ENCODE peak calls at places on chromosomes 16 and 17, in nine cellular contexts. M is GM23338, Q is lower leg skin, R is cardiac muscle cell, V is transverse colon, J is mucosa of descending colon, O is prostate gland, P is AG10803, L is esophagus muscularis mucosa. E is an unnamed sample.

GRCh38 chr16:2728034-2728433 is 8.0 kb upstream of the PRSS27 start:
- DNase-seq in M (no peak), Q (no peak), O (no peak), R (no peak), J (no peak), L (no peak), V (no peak), P (no peak), E (no peak)

GRCh38 chr17:50290074-50290702 is 15.9 kb downstream of the TMEM92 start:
- DNase-seq in L (peak), O (peak), J (peak), P (peak), M (no peak), V (peak), Q (peak), R (no peak), E (no peak)

GRCh38 chr17:82041139-82041814 is 3.8 kb upstream of the DCXR start:
- DNase-seq in P (no peak), R (no peak), J (no peak), M (no peak), O (no peak), L (no peak), V (no peak), Q (no peak), E (no peak)

GRCh38 chr16:51155901-51156810 is 5.1 kb upstream of the SALL1 start:
- DNase-seq in Q (no peak), L (no peak), J (no peak), M (peak), O (no peak), P (peak), R (peak), V (no peak), E (peak)

GRCh38 chr17:7217113-7217987 is 2.3 kb downstream of the DLG4 start:
- DNase-seq in R (peak), O (no peak), Q (no peak), V (peak), L (no peak), M (peak), P (peak), J (peak), E (peak)

GRCh38 chr16:57141822-57142631 is 43.8 kb downstream of the PSME3IP1 start:
- DNase-seq in L (no peak), O (no peak), P (no peak), J (no peak), R (no peak), V (no peak), M (no peak), Q (no peak), E (no peak)

GRCh38 chr16:69019811-69020210 is 85.6 kb upstream of the HAS3 start:
- DNase-seq in P (no peak), M (no peak), R (no peak), O (no peak), Q (no peak), J (no peak), V (no peak), L (no peak), E (no peak)

GRCh38 chr17:41026668-41027471 is at the start of gene KRTAP1-5:
- DNase-seq in O (no peak), P (peak), J (no peak), L (no peak), Q (no peak), V (no peak), R (no peak), M (no peak), E (no peak)

GRCh38 chr17:80419255-80419654 is 4.3 kb downstream of the ENDOV start:
- DNase-seq in Q (no peak), R (no peak), P (no peak), V (no peak), L (no peak), M (no peak), O (no peak), J (no peak), E (no peak)

GRCh38 chr17:78227455-78227916 is 3.9 kb upstream of the TMEM235 start:
- DNase-seq in R (no peak), O (no peak), Q (no peak), M (no peak), V (no peak), L (no peak), J (no peak), P (no peak), E (no peak)

GRCh38 chr17:17235212-17236174 is 1.5 kb downstream of the FLCN start:
- DNase-seq in M (no peak), L (no peak), O (no peak), P (peak), R (peak), V (no peak), Q (no peak), J (no peak), E (no peak)

GRCh38 chr16:19177111-19177747 is 9.2 kb downstream of the SYT17 start:
- DNase-seq in M (peak), L (no peak), J (no peak), V (no peak), P (no peak), Q (no peak), R (no peak), O (no peak), E (no peak)

GRCh38 chr16:27318399-27319256 is 4.9 kb downstream of the IL4R start:
- DNase-seq in L (no peak), J (peak), R (peak), V (peak), M (no peak), O (no peak), Q (peak), P (peak), E (no peak)

DNA sequence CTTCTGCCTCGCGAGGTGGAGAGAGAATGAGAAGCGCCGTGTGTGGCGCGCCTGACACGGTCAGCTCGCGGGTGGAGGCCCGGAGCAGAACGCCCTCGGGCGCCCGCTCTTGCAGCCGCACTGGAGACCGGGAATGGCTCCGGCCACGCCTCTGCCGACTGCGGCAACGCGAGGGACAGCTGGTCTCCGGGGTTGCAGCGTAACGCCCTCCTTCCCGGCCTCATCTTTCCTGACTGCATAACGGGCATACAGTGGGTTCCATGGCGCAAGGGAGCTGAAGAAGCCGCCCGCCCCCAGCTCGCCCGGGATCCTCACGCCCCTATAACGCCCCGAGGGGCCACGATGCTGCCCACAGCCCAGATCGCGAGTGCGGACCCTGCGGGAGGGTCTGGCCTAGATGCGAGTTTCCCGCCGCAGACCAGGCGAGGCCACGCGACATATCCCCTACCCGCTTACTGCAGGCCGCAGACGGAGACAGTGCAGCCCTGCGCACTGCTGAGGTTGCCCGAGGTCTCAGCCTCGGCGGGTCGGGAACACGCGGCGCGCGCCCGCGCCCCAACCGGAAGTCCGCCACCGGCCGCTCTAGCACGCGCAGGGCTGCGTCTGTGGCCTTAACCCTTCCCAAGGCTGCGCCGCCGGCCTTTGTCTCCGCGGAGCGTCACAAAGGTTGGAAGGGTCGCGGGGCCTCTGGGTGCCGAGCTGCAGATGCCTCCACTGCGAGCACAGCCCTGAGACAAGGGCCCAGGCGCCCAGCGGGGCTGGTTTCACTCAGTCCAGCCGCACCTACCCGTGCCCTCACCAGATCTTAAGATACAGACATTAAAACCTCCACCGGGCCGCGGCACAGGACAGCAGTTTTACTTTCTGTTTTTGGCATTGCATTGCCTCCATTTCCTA is 18.8 kb downstream of the BCL7C start:
- DNase-seq in J (peak), R (peak), O (peak), V (peak), Q (peak), M (peak), L (peak), P (peak), E (peak)
- TF ChIP-seq CTCF in J (no peak), R (no peak), O (no peak), V (no peak), Q (peak), M (no peak), L (no peak), P (no peak), E (no peak)

DNA sequence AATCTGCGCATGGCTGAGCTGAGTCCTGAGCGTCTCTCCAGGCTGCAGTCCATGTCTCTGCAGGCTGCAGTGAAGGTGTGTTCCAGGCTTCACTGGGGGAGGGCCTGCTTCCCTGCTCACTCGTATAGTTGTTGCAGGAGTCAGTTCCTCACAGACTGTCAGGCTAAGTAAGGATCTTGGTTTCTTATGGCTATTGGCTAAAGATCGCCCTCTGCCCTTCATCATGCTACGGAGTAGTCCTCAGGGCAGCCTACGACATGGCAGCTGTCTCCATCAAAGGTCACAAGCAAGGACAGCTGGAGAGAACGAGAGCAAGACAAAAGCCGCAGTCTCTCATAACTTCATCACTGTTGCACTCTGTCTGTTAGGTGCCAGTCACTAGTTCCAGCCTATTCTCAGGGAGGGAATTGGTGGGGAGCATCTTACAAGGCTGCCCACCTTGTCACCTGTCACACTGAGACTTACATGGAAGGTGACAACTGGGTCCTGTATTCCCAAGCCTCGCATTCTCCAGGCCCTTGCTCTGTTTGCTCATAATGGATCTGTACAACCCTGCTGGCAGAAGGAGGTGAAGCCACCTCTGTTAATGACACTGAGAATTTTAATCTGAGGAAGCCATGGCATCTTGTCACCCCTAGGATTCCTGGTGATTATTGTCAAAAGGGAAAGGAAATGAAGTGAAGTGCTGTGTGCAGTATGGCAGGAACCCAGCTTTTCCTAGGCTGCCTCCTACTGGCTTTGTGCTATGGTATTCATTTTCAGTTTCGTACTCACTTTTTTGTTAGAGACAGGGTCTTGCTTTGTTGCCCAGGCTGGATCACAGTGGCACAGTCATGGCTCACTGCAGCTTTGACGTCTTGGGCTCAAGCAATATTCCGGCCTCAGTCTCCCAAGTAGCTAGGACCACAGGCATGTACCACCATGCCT is 43.4 kb downstream of the MFSD11 start:
- DNase-seq in V (no peak), L (no peak), O (no peak), Q (no peak), P (no peak), R (peak), M (peak), J (no peak), E (no peak)
- TF ChIP-seq CTCF in V (no peak), L (no peak), O (no peak), Q (no peak), P (no peak), R (no peak), M (peak), J (no peak), E (no peak)

GRCh38 chr17:71830916-71831315 is 289.9 kb upstream of the SOX9 start:
- DNase-seq in J (no peak), M (peak), L (no peak), R (peak), Q (no peak), O (no peak), V (no peak), P (no peak), E (peak)
- TF ChIP-seq CTCF in J (no peak), M (peak), L (no peak), R (no peak), Q (no peak), O (no peak), V (no peak), P (no peak), E (no peak)

DNA sequence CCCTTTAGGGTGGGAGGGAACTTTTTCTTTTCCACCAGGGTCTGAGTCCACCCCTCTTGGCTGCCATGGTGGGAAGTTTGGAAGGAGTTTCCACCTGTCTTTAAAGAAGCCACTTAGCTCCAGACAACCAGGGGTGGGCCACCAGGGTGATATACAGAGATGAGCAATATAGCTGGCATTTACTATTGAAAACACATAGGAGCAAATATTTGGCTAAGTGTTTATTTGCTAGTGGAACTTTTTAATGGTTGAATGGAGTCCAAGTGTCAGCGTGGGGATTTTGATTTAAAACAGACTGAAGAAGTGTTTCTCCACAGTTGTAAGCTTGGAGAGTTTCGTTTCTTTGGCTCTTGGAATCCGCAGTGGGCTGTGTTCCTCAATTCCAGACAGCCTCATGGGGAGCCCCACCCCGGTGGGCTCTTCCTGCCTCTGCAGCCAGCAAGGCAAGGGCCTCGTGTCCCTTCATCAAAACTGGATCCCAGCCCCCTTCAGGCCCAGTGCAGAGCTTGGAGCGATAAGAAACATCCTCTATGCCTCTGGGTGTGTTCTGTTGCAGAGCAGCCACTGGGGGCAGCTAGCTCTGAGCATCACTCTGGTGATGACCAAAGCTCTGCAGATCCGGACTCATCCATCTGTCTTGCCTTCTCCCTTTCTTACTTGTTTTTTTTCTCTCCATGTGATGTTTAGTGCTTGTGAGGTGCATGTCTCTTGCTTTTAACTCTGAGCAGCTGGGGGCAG is 36.1 kb downstream of the NOG start:
- DNase-seq in J (no peak), P (peak), M (peak), O (no peak), V (no peak), L (no peak), Q (no peak), R (peak), E (peak)
- TF ChIP-seq CTCF in J (no peak), P (peak), M (peak), O (no peak), V (peak), L (no peak), Q (no peak), R (peak), E (peak)

DNA sequence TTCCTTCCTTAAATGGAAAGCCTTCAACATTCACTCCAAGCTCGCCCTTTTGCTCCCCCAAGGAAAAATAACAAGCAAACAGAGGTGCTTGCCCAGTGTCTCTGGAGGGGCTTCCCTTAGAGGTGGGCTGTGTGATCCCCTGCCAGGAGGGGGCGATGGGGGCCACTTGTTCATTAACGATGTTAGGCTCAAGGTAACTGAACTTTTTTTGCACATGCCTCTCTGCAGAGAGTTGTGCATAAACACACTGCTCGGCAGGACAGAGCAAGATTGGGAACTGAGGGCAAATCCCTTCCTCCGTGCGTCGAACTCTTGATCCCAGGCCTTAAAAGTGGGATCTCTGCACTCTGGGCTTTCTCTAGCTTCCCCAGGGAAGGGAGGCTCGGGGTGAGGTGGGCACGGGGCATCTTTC is 15.5 kb upstream of the NAGLU start:
- DNase-seq in R (no peak), J (peak), O (no peak), L (no peak), P (no peak), Q (no peak), M (peak), V (no peak), E (peak)
- TF ChIP-seq CTCF in R (peak), J (no peak), O (no peak), L (no peak), P (peak), Q (no peak), M (peak), V (no peak), E (peak)

GRCh38 chr17:58590377-58590776 is 75.9 kb upstream of the MTMR4 start:
- DNase-seq in O (no peak), P (no peak), M (no peak), J (no peak), V (no peak), R (no peak), Q (peak), L (no peak), E (no peak)

GRCh38 chr17:58593121-58593520 is 78.7 kb upstream of the MTMR4 start:
- DNase-seq in Q (no peak), P (no peak), M (no peak), J (no peak), O (no peak), L (no peak), R (no peak), V (no peak), E (no peak)

GRCh38 chr17:58591455-58591854 is 77.0 kb upstream of the MTMR4 start:
- DNase-seq in L (no peak), R (no peak), J (no peak), Q (no peak), P (no peak), O (no peak), M (peak), V (no peak), E (no peak)

GRCh38 chr17:58595194-58595792 is 80.9 kb upstream of the MTMR4 start:
- DNase-seq in O (no peak), J (no peak), L (no peak), V (no peak), M (peak), Q (no peak), R (no peak), P (no peak), E (no peak)
- TF ChIP-seq CTCF in O (no peak), J (no peak), L (no peak), V (no peak), M (peak), Q (no peak), R (no peak), P (no peak), E (no peak)

GRCh38 chr16:6574146-6574545 is 758.5 kb upstream of the RBFOX1 start:
- DNase-seq in L (no peak), O (no peak), M (no peak), Q (no peak), P (no peak), R (no peak), V (no peak), J (no peak), E (no peak)

GRCh38 chr16:6576646-6577045 is 756.0 kb upstream of the RBFOX1 start:
- DNase-seq in V (no peak), O (no peak), Q (no peak), R (no peak), J (no peak), P (no peak), L (no peak), M (no peak), E (no peak)

GRCh38 chr16:6571044-6571443 is 761.6 kb upstream of the RBFOX1 start:
- DNase-seq in Q (no peak), L (no peak), P (no peak), J (no peak), O (no peak), M (peak), R (no peak), V (no peak), E (peak)

GRCh38 chr16:6570520-6570919 is 762.1 kb upstream of the RBFOX1 start:
- DNase-seq in L (no peak), V (no peak), J (no peak), Q (no peak), R (no peak), O (no peak), M (no peak), P (no peak), E (no peak)

GRCh38 chr16:6573577-6573976 is 759.1 kb upstream of the RBFOX1 start:
- DNase-seq in V (peak), M (peak), L (no peak), Q (no peak), P (no peak), O (peak), J (peak), R (peak), E (peak)
- TF ChIP-seq CTCF in V (no peak), M (peak), L (no peak), Q (no peak), P (no peak), O (peak), J (no peak), R (no peak), E (peak)